ENCODE peak calls at places on chromosomes 13 and 19, in ten cellular contexts. One of them, this sample, is unnamed.

GRCh38 chr13:30256713-30257432 is 50.5 kb downstream of the KATNAL1 start:
- DNase-seq in astrocyte of the spinal cord: no peak
- DNase-seq in tibial nerve: no peak
- DNase-seq in glutamatergic neuron: no peak
- DNase-seq in GM23338: peak
- DNase-seq in left ventricle myocardium inferior: no peak
- DNase-seq in upper lobe of left lung: no peak
- DNase-seq in A549: peak
- DNase-seq in coronary artery: no peak
- DNase-seq in neural progenitor cell: no peak
- DNase-seq in this sample: no peak

GRCh38 chr13:53001444-53001843 is 27.2 kb upstream of the OLFM4 start:
- DNase-seq in upper lobe of left lung: no peak
- DNase-seq in astrocyte of the spinal cord: no peak
- DNase-seq in glutamatergic neuron: no peak
- DNase-seq in GM23338: no peak
- DNase-seq in A549: no peak
- DNase-seq in neural progenitor cell: no peak
- DNase-seq in left ventricle myocardium inferior: no peak
- DNase-seq in coronary artery: no peak
- DNase-seq in tibial nerve: no peak
- DNase-seq in this sample: no peak

GRCh38 chr13:108272333-108272732 is 2.8 kb downstream of the TNFSF13B start:
- DNase-seq in upper lobe of left lung: no peak
- DNase-seq in left ventricle myocardium inferior: no peak
- DNase-seq in glutamatergic neuron: no peak
- DNase-seq in tibial nerve: no peak
- DNase-seq in astrocyte of the spinal cord: peak
- DNase-seq in A549: no peak
- DNase-seq in GM23338: no peak
- DNase-seq in neural progenitor cell: no peak
- DNase-seq in coronary artery: no peak
- DNase-seq in this sample: no peak

GRCh38 chr19:9165256-9165655 is 13.5 kb upstream of the OR7D2 start:
- DNase-seq in coronary artery: no peak
- DNase-seq in A549: no peak
- DNase-seq in astrocyte of the spinal cord: no peak
- DNase-seq in glutamatergic neuron: no peak
- DNase-seq in left ventricle myocardium inferior: no peak
- DNase-seq in neural progenitor cell: no peak
- DNase-seq in tibial nerve: no peak
- DNase-seq in GM23338: no peak
- DNase-seq in upper lobe of left lung: no peak
- DNase-seq in this sample: no peak

GRCh38 chr13:80931766-80932165 is 590.8 kb upstream of the SPRY2 start:
- DNase-seq in astrocyte of the spinal cord: no peak
- DNase-seq in GM23338: no peak
- DNase-seq in A549: no peak
- DNase-seq in glutamatergic neuron: no peak
- DNase-seq in left ventricle myocardium inferior: no peak
- DNase-seq in tibial nerve: no peak
- DNase-seq in neural progenitor cell: no peak
- DNase-seq in coronary artery: no peak
- DNase-seq in upper lobe of left lung: no peak
- DNase-seq in this sample: no peak

GRCh38 chr13:40910324-40911050 is 108.6 kb downstream of the ELF1 start:
- DNase-seq in A549: no peak
- DNase-seq in GM23338: no peak
- DNase-seq in tibial nerve: no peak
- DNase-seq in left ventricle myocardium inferior: no peak
- DNase-seq in glutamatergic neuron: no peak
- DNase-seq in neural progenitor cell: no peak
- DNase-seq in upper lobe of left lung: no peak
- DNase-seq in astrocyte of the spinal cord: no peak
- DNase-seq in coronary artery: no peak
- DNase-seq in this sample: no peak

GRCh38 chr19:42352216-42352892 is 26.9 kb downstream of the MEGF8 start:
- DNase-seq in GM23338: peak
- DNase-seq in glutamatergic neuron: no peak
- DNase-seq in A549: peak
- DNase-seq in coronary artery: no peak
- DNase-seq in astrocyte of the spinal cord: peak
- DNase-seq in tibial nerve: no peak
- DNase-seq in neural progenitor cell: peak
- DNase-seq in left ventricle myocardium inferior: no peak
- DNase-seq in upper lobe of left lung: peak
- DNase-seq in this sample: no peak

GRCh38 chr13:100535401-100536135 is 53.0 kb downstream of the GGACT start:
- DNase-seq in upper lobe of left lung: no peak
- DNase-seq in left ventricle myocardium inferior: no peak
- DNase-seq in coronary artery: peak
- DNase-seq in astrocyte of the spinal cord: no peak
- DNase-seq in glutamatergic neuron: no peak
- DNase-seq in GM23338: no peak
- DNase-seq in neural progenitor cell: no peak
- DNase-seq in tibial nerve: no peak
- DNase-seq in A549: no peak
- DNase-seq in this sample: peak

GRCh38 chr19:3849787-3850186 is 19.1 kb downstream of the ZFR2 start:
- DNase-seq in upper lobe of left lung: no peak
- DNase-seq in tibial nerve: no peak
- DNase-seq in glutamatergic neuron: no peak
- DNase-seq in astrocyte of the spinal cord: no peak
- DNase-seq in left ventricle myocardium inferior: no peak
- DNase-seq in coronary artery: no peak
- DNase-seq in GM23338: no peak
- DNase-seq in neural progenitor cell: no peak
- DNase-seq in A549: no peak
- DNase-seq in this sample: no peak

GRCh38 chr19:3851254-3852176 is 17.3 kb downstream of the ZFR2 start:
- DNase-seq in left ventricle myocardium inferior: no peak
- DNase-seq in neural progenitor cell: no peak
- DNase-seq in coronary artery: no peak
- DNase-seq in upper lobe of left lung: no peak
- DNase-seq in GM23338: no peak
- DNase-seq in tibial nerve: no peak
- DNase-seq in glutamatergic neuron: no peak
- DNase-seq in astrocyte of the spinal cord: peak
- DNase-seq in A549: no peak
- DNase-seq in this sample: no peak

GRCh38 chr19:3850320-3850972 is 18.4 kb downstream of the ZFR2 start:
- DNase-seq in upper lobe of left lung: no peak
- DNase-seq in GM23338: no peak
- DNase-seq in astrocyte of the spinal cord: no peak
- DNase-seq in neural progenitor cell: no peak
- DNase-seq in coronary artery: no peak
- DNase-seq in left ventricle myocardium inferior: no peak
- DNase-seq in tibial nerve: no peak
- DNase-seq in glutamatergic neuron: no peak
- DNase-seq in A549: no peak
- DNase-seq in this sample: no peak

GRCh38 chr19:3852177-3852511 is 16.7 kb downstream of the ZFR2 start:
- DNase-seq in left ventricle myocardium inferior: no peak
- DNase-seq in A549: no peak
- DNase-seq in astrocyte of the spinal cord: no peak
- DNase-seq in coronary artery: no peak
- DNase-seq in neural progenitor cell: no peak
- DNase-seq in GM23338: no peak
- DNase-seq in glutamatergic neuron: no peak
- DNase-seq in tibial nerve: no peak
- DNase-seq in upper lobe of left lung: no peak
- DNase-seq in this sample: no peak

GRCh38 chr19:3849092-3849491 is 19.7 kb downstream of the ZFR2 start:
- DNase-seq in upper lobe of left lung: no peak
- DNase-seq in astrocyte of the spinal cord: no peak
- DNase-seq in neural progenitor cell: peak
- DNase-seq in left ventricle myocardium inferior: no peak
- DNase-seq in tibial nerve: no peak
- DNase-seq in A549: no peak
- DNase-seq in coronary artery: no peak
- DNase-seq in GM23338: peak
- DNase-seq in glutamatergic neuron: peak
- DNase-seq in this sample: no peak
- TF ChIP-seq CTCF in upper lobe of left lung: peak
- TF ChIP-seq CTCF in astrocyte of the spinal cord: peak
- TF ChIP-seq CTCF in neural progenitor cell: peak
- TF ChIP-seq CTCF in left ventricle myocardium inferior: no peak
- TF ChIP-seq CTCF in tibial nerve: no peak
- TF ChIP-seq CTCF in A549: no peak
- TF ChIP-seq CTCF in coronary artery: no peak
- TF ChIP-seq CTCF in GM23338: peak
- TF ChIP-seq CTCF in glutamatergic neuron: peak
- TF ChIP-seq CTCF in this sample: peak

GRCh38 chr13:98449273-98449672 is 127.6 kb downstream of the STK24 start:
- DNase-seq in upper lobe of left lung: no peak
- DNase-seq in coronary artery: no peak
- DNase-seq in neural progenitor cell: no peak
- DNase-seq in GM23338: no peak
- DNase-seq in tibial nerve: no peak
- DNase-seq in astrocyte of the spinal cord: no peak
- DNase-seq in glutamatergic neuron: no peak
- DNase-seq in A549: no peak
- DNase-seq in left ventricle myocardium inferior: no peak
- DNase-seq in this sample: no peak

GRCh38 chr13:98446234-98446621 is 130.7 kb downstream of the STK24 start:
- DNase-seq in upper lobe of left lung: peak
- DNase-seq in coronary artery: no peak
- DNase-seq in astrocyte of the spinal cord: no peak
- DNase-seq in A549: no peak
- DNase-seq in left ventricle myocardium inferior: no peak
- DNase-seq in tibial nerve: no peak
- DNase-seq in GM23338: no peak
- DNase-seq in neural progenitor cell: no peak
- DNase-seq in glutamatergic neuron: no peak
- DNase-seq in this sample: no peak

GRCh38 chr13:98448642-98448928 is 128.3 kb downstream of the STK24 start:
- DNase-seq in GM23338: no peak
- DNase-seq in upper lobe of left lung: no peak
- DNase-seq in A549: no peak
- DNase-seq in coronary artery: no peak
- DNase-seq in astrocyte of the spinal cord: no peak
- DNase-seq in glutamatergic neuron: no peak
- DNase-seq in neural progenitor cell: no peak
- DNase-seq in left ventricle myocardium inferior: no peak
- DNase-seq in tibial nerve: no peak
- DNase-seq in this sample: no peak

GRCh38 chr13:98447130-98447529 is 129.8 kb downstream of the STK24 start:
- DNase-seq in coronary artery: no peak
- DNase-seq in left ventricle myocardium inferior: no peak
- DNase-seq in A549: no peak
- DNase-seq in astrocyte of the spinal cord: no peak
- DNase-seq in neural progenitor cell: no peak
- DNase-seq in upper lobe of left lung: no peak
- DNase-seq in tibial nerve: no peak
- DNase-seq in glutamatergic neuron: no peak
- DNase-seq in GM23338: no peak
- DNase-seq in this sample: no peak

GRCh38 chr13:98447881-98448641 is 128.8 kb downstream of the STK24 start:
- DNase-seq in left ventricle myocardium inferior: peak
- DNase-seq in A549: peak
- DNase-seq in upper lobe of left lung: no peak
- DNase-seq in coronary artery: no peak
- DNase-seq in astrocyte of the spinal cord: peak
- DNase-seq in GM23338: peak
- DNase-seq in tibial nerve: peak
- DNase-seq in neural progenitor cell: peak
- DNase-seq in glutamatergic neuron: peak
- DNase-seq in this sample: no peak
- TF ChIP-seq CTCF in left ventricle myocardium inferior: peak
- TF ChIP-seq CTCF in A549: peak
- TF ChIP-seq CTCF in upper lobe of left lung: peak
- TF ChIP-seq CTCF in coronary artery: peak
- TF ChIP-seq CTCF in astrocyte of the spinal cord: peak
- TF ChIP-seq CTCF in GM23338: peak
- TF ChIP-seq CTCF in tibial nerve: peak
- TF ChIP-seq CTCF in neural progenitor cell: peak
- TF ChIP-seq CTCF in glutamatergic neuron: peak
- TF ChIP-seq CTCF in this sample: peak

DNA sequence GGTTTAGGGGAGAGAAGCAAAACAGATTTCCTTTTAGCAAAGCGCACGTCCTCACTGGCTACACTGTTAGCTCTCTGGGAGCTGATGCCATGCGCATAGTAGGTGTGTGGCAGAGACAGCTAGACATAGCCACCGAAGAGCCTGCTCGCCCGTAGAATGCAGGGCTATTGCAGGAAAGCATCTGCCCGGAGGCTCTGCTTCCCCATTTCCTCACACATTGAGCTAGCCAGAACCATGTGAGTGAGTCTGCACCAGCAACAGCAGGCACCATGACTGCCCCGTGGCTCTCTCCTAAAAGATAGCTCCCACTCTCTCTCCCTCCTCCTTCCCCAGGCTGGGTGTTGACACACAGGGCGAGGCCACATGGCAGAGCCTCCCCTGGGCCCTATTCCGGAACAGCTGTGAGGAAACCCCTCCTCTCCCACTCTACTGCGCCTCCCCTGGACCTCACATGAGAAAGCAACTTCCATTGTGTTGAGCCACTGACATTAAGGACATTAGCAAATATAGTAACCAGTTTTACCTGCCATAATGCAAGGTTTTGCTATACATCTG is 52.3 kb upstream of the ATP12A start:
- DNase-seq in coronary artery: no peak
- DNase-seq in GM23338: no peak
- DNase-seq in glutamatergic neuron: peak
- DNase-seq in upper lobe of left lung: no peak
- DNase-seq in A549: no peak
- DNase-seq in left ventricle myocardium inferior: no peak
- DNase-seq in neural progenitor cell: no peak
- DNase-seq in astrocyte of the spinal cord: no peak
- DNase-seq in tibial nerve: no peak
- DNase-seq in this sample: no peak
- TF ChIP-seq CTCF in coronary artery: no peak
- TF ChIP-seq CTCF in GM23338: peak
- TF ChIP-seq CTCF in glutamatergic neuron: no peak
- TF ChIP-seq CTCF in upper lobe of left lung: no peak
- TF ChIP-seq CTCF in A549: no peak
- TF ChIP-seq CTCF in left ventricle myocardium inferior: no peak
- TF ChIP-seq CTCF in neural progenitor cell: no peak
- TF ChIP-seq CTCF in astrocyte of the spinal cord: no peak
- TF ChIP-seq CTCF in tibial nerve: no peak
- TF ChIP-seq CTCF in this sample: no peak

DNA sequence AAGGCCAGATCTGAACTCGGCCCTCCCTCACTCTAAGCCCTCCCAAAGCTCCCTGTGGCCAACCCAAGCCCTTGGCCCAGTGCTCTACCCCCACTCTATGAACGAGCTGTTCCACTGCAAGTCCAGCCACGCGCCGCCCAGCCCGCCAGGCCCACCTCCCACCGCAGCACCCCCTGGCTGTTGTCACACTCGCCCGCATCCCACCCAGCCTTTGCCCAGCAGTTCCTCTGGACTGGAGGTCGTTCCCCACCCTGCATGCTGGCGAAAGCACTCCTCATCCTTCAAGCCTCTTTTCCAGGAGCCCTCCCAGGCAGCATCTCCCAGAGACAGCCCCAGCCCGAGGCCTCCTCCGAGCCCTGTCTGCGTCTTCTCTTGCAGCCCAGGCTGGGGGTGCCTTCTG is 33.1 kb upstream of the ONECUT3 start:
- DNase-seq in coronary artery: no peak
- DNase-seq in glutamatergic neuron: no peak
- DNase-seq in tibial nerve: no peak
- DNase-seq in left ventricle myocardium inferior: no peak
- DNase-seq in neural progenitor cell: no peak
- DNase-seq in astrocyte of the spinal cord: no peak
- DNase-seq in GM23338: peak
- DNase-seq in upper lobe of left lung: peak
- DNase-seq in A549: no peak
- DNase-seq in this sample: no peak
- TF ChIP-seq CTCF in coronary artery: no peak
- TF ChIP-seq CTCF in glutamatergic neuron: no peak
- TF ChIP-seq CTCF in tibial nerve: no peak
- TF ChIP-seq CTCF in left ventricle myocardium inferior: no peak
- TF ChIP-seq CTCF in neural progenitor cell: no peak
- TF ChIP-seq CTCF in astrocyte of the spinal cord: no peak
- TF ChIP-seq CTCF in GM23338: peak
- TF ChIP-seq CTCF in upper lobe of left lung: no peak
- TF ChIP-seq CTCF in A549: no peak
- TF ChIP-seq CTCF in this sample: no peak

This sample was measured in type B pancreatic cell.